ENCODE peak calls at places on chromosome 10, in four cellular contexts. One of them, this sample, is unnamed.

GRCh38 chr10:80372675-80373074 is 16.1 kb downstream of the DYDC2 start:
- DNase-seq in Peyer's patch: no peak
- DNase-seq in cardiac muscle cell: no peak
- DNase-seq in psoas muscle: no peak
- DNase-seq in this sample: no peak

GRCh38 chr10:100183482-100183881 is 2.3 kb downstream of the ERLIN1 start:
- DNase-seq in Peyer's patch: peak
- DNase-seq in cardiac muscle cell: no peak
- DNase-seq in psoas muscle: no peak
- DNase-seq in this sample: no peak

GRCh38 chr10:13994932-13995331 is 335.8 kb downstream of the FRMD4A start:
- DNase-seq in Peyer's patch: no peak
- DNase-seq in cardiac muscle cell: no peak
- DNase-seq in psoas muscle: no peak
- DNase-seq in this sample: no peak

GRCh38 chr10:86813101-86813500 is 56.7 kb downstream of the BMPR1A start:
- DNase-seq in Peyer's patch: no peak
- DNase-seq in cardiac muscle cell: peak
- DNase-seq in psoas muscle: no peak
- DNase-seq in this sample: no peak

GRCh38 chr10:86960863-86961434 is 2.5 kb downstream of the SNCG start:
- DNase-seq in Peyer's patch: peak
- DNase-seq in cardiac muscle cell: no peak
- DNase-seq in psoas muscle: no peak
- DNase-seq in this sample: no peak

GRCh38 chr10:86374664-86375063 is 8.1 kb upstream of the GRID1 start:
- DNase-seq in Peyer's patch: peak
- DNase-seq in cardiac muscle cell: no peak
- DNase-seq in psoas muscle: no peak
- DNase-seq in this sample: no peak

GRCh38 chr10:97356918-97357317 is 22.4 kb upstream of the FRAT2 start:
- DNase-seq in Peyer's patch: no peak
- DNase-seq in cardiac muscle cell: no peak
- DNase-seq in psoas muscle: no peak
- DNase-seq in this sample: no peak

GRCh38 chr10:126500866-126501265 is 112.6 kb upstream of the ADAM12 start:
- DNase-seq in Peyer's patch: no peak
- DNase-seq in cardiac muscle cell: peak
- DNase-seq in psoas muscle: no peak
- DNase-seq in this sample: peak

GRCh38 chr10:7046615-7047014 is 364.2 kb downstream of the SFMBT2 start:
- DNase-seq in Peyer's patch: no peak
- DNase-seq in cardiac muscle cell: no peak
- DNase-seq in psoas muscle: no peak
- DNase-seq in this sample: no peak

GRCh38 chr10:49742683-49743463 is 19.2 kb downstream of the OGDHL start:
- DNase-seq in Peyer's patch: no peak
- DNase-seq in cardiac muscle cell: no peak
- DNase-seq in psoas muscle: no peak
- DNase-seq in this sample: no peak

GRCh38 chr10:75211007-75211735 is 575 bp downstream of the VDAC2 start:
- DNase-seq in Peyer's patch: peak
- DNase-seq in cardiac muscle cell: peak
- DNase-seq in psoas muscle: no peak
- DNase-seq in this sample: no peak

GRCh38 chr10:11673346-11674330 is 62.2 kb upstream of the USP6NL start:
- DNase-seq in Peyer's patch: no peak
- DNase-seq in cardiac muscle cell: peak
- DNase-seq in psoas muscle: no peak
- DNase-seq in this sample: no peak

GRCh38 chr10:120392671-120393079 is 64.4 kb upstream of the PLPP4 start:
- DNase-seq in Peyer's patch: no peak
- DNase-seq in cardiac muscle cell: no peak
- DNase-seq in psoas muscle: no peak
- DNase-seq in this sample: no peak

GRCh38 chr10:43215758-43216455 is 51.0 kb downstream of the RASGEF1A start:
- DNase-seq in Peyer's patch: no peak
- DNase-seq in cardiac muscle cell: no peak
- DNase-seq in psoas muscle: peak
- DNase-seq in this sample: no peak

GRCh38 chr10:101222683-101223273 is 6.5 kb downstream of the LBX1 start:
- DNase-seq in Peyer's patch: no peak
- DNase-seq in cardiac muscle cell: no peak
- DNase-seq in psoas muscle: no peak
- DNase-seq in this sample: no peak

GRCh38 chr10:73768881-73769280 is 13.0 kb upstream of the CHCHD1 start:
- DNase-seq in Peyer's patch: peak
- DNase-seq in cardiac muscle cell: no peak
- DNase-seq in psoas muscle: no peak
- DNase-seq in this sample: no peak

GRCh38 chr10:76916536-76916935 is 721.1 kb downstream of the KCNMA1 start:
- DNase-seq in Peyer's patch: no peak
- DNase-seq in cardiac muscle cell: no peak
- DNase-seq in psoas muscle: no peak
- DNase-seq in this sample: no peak

GRCh38 chr10:102796407-102797176 is 40.6 kb downstream of the CYP17A1 start:
- DNase-seq in Peyer's patch: peak
- DNase-seq in cardiac muscle cell: peak
- DNase-seq in psoas muscle: peak
- DNase-seq in this sample: no peak

GRCh38 chr10:10533417-10533816 is 484.3 kb upstream of the CELF2 start:
- DNase-seq in Peyer's patch: no peak
- DNase-seq in cardiac muscle cell: no peak
- DNase-seq in psoas muscle: no peak
- DNase-seq in this sample: no peak

GRCh38 chr10:103145860-103146466 is 47.1 kb downstream of the NT5C2 start:
- DNase-seq in Peyer's patch: peak
- DNase-seq in cardiac muscle cell: peak
- DNase-seq in psoas muscle: peak
- DNase-seq in this sample: no peak

GRCh38 chr10:77843264-77843663 is 83.3 kb downstream of the DLG5 start:
- DNase-seq in Peyer's patch: no peak
- DNase-seq in cardiac muscle cell: no peak
- DNase-seq in psoas muscle: no peak
- DNase-seq in this sample: no peak

GRCh38 chr10:127815147-127815546 is 77.6 kb downstream of the CLRN3 start:
- DNase-seq in Peyer's patch: no peak
- DNase-seq in cardiac muscle cell: no peak
- DNase-seq in psoas muscle: no peak
- DNase-seq in this sample: no peak

DNA sequence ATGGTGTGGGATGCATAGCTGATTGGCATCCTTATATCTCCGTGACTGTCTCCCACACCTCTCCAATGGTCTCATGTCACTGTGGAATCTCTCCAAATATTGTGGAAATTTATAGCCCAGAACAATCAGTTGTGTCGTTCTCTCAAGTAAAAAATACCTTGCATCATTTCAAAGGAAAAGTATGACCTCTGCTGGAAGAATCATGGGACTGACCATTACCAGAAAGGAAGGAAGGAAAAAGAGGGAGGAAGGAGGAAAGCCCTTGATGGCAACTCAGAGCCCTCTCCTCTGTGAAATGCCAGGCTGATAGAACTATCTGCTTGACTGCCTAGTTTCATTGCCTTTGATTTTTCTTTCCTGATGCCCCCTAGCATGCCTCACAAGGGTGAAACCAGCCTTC is 76.3 kb downstream of the FOXI2 start:
- DNase-seq in Peyer's patch: no peak
- DNase-seq in cardiac muscle cell: no peak
- DNase-seq in psoas muscle: no peak
- DNase-seq in this sample: no peak
- TF ChIP-seq CTCF in Peyer's patch: no peak
- TF ChIP-seq CTCF in cardiac muscle cell: no peak
- TF ChIP-seq CTCF in psoas muscle: no peak
- TF ChIP-seq CTCF in this sample: peak

GRCh38 chr10:70300461-70300860 is 16.7 kb upstream of the NPFFR1 start:
- DNase-seq in Peyer's patch: no peak
- DNase-seq in cardiac muscle cell: no peak
- DNase-seq in psoas muscle: no peak
- DNase-seq in this sample: no peak

GRCh38 chr10:70303731-70304130 is 19.9 kb upstream of the NPFFR1 start:
- DNase-seq in Peyer's patch: no peak
- DNase-seq in cardiac muscle cell: no peak
- DNase-seq in psoas muscle: no peak
- DNase-seq in this sample: no peak

GRCh38 chr10:70300908-70301597 is 17.2 kb upstream of the NPFFR1 start:
- DNase-seq in Peyer's patch: no peak
- DNase-seq in cardiac muscle cell: no peak
- DNase-seq in psoas muscle: no peak
- DNase-seq in this sample: no peak

GRCh38 chr10:70299876-70300275 is 16.1 kb upstream of the NPFFR1 start:
- DNase-seq in Peyer's patch: no peak
- DNase-seq in cardiac muscle cell: no peak
- DNase-seq in psoas muscle: no peak
- DNase-seq in this sample: no peak

DNA sequence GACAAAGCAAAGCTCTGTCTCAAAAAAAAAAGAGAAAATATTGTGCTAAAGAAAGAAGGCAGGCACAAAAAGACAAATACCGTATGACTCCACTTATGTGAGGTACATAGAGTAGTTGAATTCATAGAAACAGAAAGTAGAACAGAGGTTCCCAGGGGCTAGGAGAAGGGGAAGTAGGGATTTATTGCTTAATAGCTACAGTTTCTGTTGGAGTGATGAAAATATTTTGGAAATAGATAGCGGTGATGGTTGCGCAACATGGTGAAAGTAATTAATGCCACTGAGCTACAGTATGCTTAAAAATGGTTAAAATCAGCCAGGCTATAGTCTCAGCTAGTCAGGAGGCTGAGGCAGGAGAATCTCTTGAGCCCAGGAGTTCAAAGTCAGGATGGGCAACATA is 18.5 kb upstream of the NPFFR1 start:
- DNase-seq in Peyer's patch: no peak
- DNase-seq in cardiac muscle cell: peak
- DNase-seq in psoas muscle: no peak
- DNase-seq in this sample: no peak
- H3K4me3 ChIP-seq in Peyer's patch: no peak
- H3K4me3 ChIP-seq in cardiac muscle cell: no peak
- H3K4me3 ChIP-seq in psoas muscle: no peak
- H3K4me3 ChIP-seq in this sample: no peak

DNA sequence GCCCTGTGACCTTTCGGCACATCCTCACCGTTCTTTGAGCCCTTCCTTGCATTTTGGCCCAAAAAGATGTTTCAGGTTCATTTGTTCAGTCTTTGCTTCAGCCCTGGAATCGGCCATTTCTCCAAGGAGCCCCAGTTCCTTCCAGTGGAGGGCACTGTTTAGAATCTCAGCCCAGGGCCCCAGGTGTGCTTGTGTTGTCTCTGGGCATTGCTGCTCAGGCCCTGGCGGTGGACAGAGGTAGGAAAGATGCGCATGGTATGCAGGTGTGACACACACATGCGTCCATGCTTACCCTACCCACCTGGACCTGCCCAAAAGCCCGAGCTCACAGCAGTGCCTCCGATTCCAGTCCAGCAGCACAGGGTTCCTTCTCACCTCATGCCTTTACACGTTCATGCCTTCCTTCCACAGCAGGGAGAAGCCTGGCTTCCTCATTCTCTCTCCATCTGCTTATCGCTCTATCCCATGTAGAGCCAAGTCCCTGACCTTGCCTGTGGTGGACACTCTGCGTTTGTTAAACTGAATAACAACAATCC is 70.6 kb downstream of the LHPP start:
- DNase-seq in Peyer's patch: peak
- DNase-seq in cardiac muscle cell: no peak
- DNase-seq in psoas muscle: peak
- DNase-seq in this sample: no peak
- TF ChIP-seq CTCF in Peyer's patch: peak
- TF ChIP-seq CTCF in cardiac muscle cell: peak
- TF ChIP-seq CTCF in psoas muscle: no peak
- TF ChIP-seq CTCF in this sample: peak

GRCh38 chr10:34918060-34918840 is 103.2 kb upstream of the PARD3 start:
- DNase-seq in Peyer's patch: peak
- DNase-seq in cardiac muscle cell: no peak
- DNase-seq in psoas muscle: no peak
- DNase-seq in this sample: no peak
- H3K4me3 ChIP-seq in Peyer's patch: no peak
- H3K4me3 ChIP-seq in cardiac muscle cell: no peak
- H3K4me3 ChIP-seq in psoas muscle: peak
- H3K4me3 ChIP-seq in this sample: no peak

GRCh38 chr10:93039110-93039509 is 21.5 kb upstream of the CYP26C1 start:
- DNase-seq in Peyer's patch: no peak
- DNase-seq in cardiac muscle cell: no peak
- DNase-seq in psoas muscle: no peak
- DNase-seq in this sample: no peak

GRCh38 chr10:93034426-93034825 is 26.2 kb upstream of the CYP26C1 start:
- DNase-seq in Peyer's patch: no peak
- DNase-seq in cardiac muscle cell: peak
- DNase-seq in psoas muscle: no peak
- DNase-seq in this sample: no peak

GRCh38 chr10:93039721-93040120 is 20.9 kb upstream of the CYP26C1 start:
- DNase-seq in Peyer's patch: no peak
- DNase-seq in cardiac muscle cell: peak
- DNase-seq in psoas muscle: no peak
- DNase-seq in this sample: no peak
- TF ChIP-seq CTCF in Peyer's patch: peak
- TF ChIP-seq CTCF in cardiac muscle cell: peak
- TF ChIP-seq CTCF in psoas muscle: no peak
- TF ChIP-seq CTCF in this sample: peak

DNA sequence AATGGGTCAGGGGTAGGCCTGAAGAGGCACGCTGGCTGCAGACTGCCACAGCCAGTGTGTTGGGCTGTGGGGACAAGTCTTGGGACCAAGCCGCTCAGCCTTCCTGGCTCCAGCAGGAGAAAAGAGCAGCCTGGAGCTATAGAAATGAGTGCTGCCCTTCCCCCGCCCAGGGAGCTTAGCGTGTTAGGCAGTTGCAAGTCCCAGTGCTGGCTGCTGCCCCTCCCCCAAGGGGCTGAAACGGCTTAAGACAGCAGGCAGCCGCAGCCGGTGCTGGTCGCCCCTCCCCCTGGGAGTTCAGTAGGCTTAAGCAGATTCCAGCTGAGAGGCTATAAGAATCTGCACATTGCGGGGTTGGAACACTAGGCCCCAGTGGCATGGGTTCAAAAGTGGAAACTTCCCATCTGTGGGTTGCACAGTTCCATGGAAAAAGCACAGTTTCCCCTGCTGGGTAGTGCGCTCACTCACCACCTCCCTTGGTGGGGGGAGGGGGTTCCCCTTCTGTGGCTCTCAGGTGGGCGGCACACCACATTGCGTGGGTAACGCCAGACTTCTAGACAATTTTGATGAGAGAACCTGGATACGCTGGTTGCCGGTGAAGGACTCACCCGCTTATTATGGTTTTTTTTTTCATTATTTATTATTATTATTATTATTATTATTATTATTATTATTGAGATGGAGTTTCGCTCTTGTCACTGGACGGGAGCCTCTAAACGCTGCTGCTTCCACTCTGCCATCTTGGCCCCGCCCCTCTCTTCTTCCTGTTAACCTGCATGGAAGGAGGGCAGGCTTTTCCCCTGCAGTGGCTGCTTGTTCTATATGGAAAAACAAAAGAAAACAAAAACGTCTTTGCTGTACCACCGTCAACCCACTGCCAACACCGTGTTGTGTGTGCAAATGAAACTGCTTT is 151.1 kb downstream of the CXCL12 start:
- DNase-seq in Peyer's patch: no peak
- DNase-seq in cardiac muscle cell: peak
- DNase-seq in psoas muscle: peak
- DNase-seq in this sample: peak
- H3K4me3 ChIP-seq in Peyer's patch: no peak
- H3K4me3 ChIP-seq in cardiac muscle cell: no peak
- H3K4me3 ChIP-seq in psoas muscle: no peak
- H3K4me3 ChIP-seq in this sample: no peak